ENCODE peak calls at places on chromosomes 11 and 22, in five cellular contexts. B, O, V, S and I are unnamed samples.

GRCh38 chr11:116373545-116373944 is 399.2 kb downstream of the BUD13 start:
- DNase-seq in B (no peak), O (no peak), V (no peak), S (no peak), I (no peak)

GRCh38 chr11:18491924-18492323 is 34.8 kb downstream of the TSG101 start:
- DNase-seq in B (no peak), O (no peak), V (no peak), S (no peak), I (no peak)

GRCh38 chr11:73059915-73060314 is 82.2 kb downstream of the FCHSD2 start:
- DNase-seq in B (no peak), O (no peak), V (no peak), S (no peak), I (no peak)

GRCh38 chr22:45235851-45236342 is 4.8 kb downstream of the KIAA0930 start:
- DNase-seq in B (no peak), O (no peak), V (no peak), S (no peak), I (no peak)

GRCh38 chr11:134398079-134398444 is 14.0 kb downstream of the B3GAT1 start:
- DNase-seq in B (no peak), O (no peak), V (no peak), S (no peak), I (no peak)

GRCh38 chr11:43359432-43359818 is 705 bp downstream of the TTC17 start:
- DNase-seq in B (peak), O (no peak), V (peak), S (no peak), I (no peak)

GRCh38 chr11:119702261-119702591 is 26.8 kb downstream of the NECTIN1 start:
- DNase-seq in B (no peak), O (no peak), V (no peak), S (no peak), I (no peak)

GRCh38 chr11:34052608-34053160 is 1.2 kb downstream of the CAPRIN1 start:
- DNase-seq in B (no peak), O (peak), V (no peak), S (peak), I (peak)

GRCh38 chr22:36373258-36373579 is 14.5 kb downstream of the MYH9 start:
- DNase-seq in B (no peak), O (peak), V (peak), S (no peak), I (peak)

GRCh38 chr11:26527685-26528084 is 44.4 kb downstream of the MUC15 start:
- DNase-seq in B (no peak), O (no peak), V (no peak), S (no peak), I (no peak)

GRCh38 chr22:29253561-29254282 is 14.1 kb downstream of the RHBDD3 start:
- DNase-seq in B (no peak), O (no peak), V (no peak), S (no peak), I (peak)

GRCh38 chr11:14067686-14068085 is 105.2 kb downstream of the SPON1 start:
- DNase-seq in B (no peak), O (no peak), V (no peak), S (no peak), I (no peak)

GRCh38 chr22:45242778-45243191 is 2.1 kb upstream of the KIAA0930 start:
- DNase-seq in B (no peak), O (no peak), V (no peak), S (no peak), I (no peak)

GRCh38 chr11:10181811-10182210 is 112.2 kb downstream of the SBF2 start:
- DNase-seq in B (no peak), O (no peak), V (no peak), S (no peak), I (no peak)

GRCh38 chr11:72953631-72954030 is 139.4 kb downstream of the ATG16L2 start:
- DNase-seq in B (no peak), O (no peak), V (no peak), S (no peak), I (no peak)

GRCh38 chr11:64848779-64849599 is 4.5 kb upstream of the CDC42BPG start:
- DNase-seq in B (peak), O (no peak), V (no peak), S (peak), I (no peak)

GRCh38 chr11:65612691-65613090 is 1.3 kb downstream of the MAP3K11 start:
- DNase-seq in B (no peak), O (no peak), V (no peak), S (no peak), I (no peak)

GRCh38 chr11:129598378-129598777 is 217.3 kb upstream of the TMEM45B start:
- DNase-seq in B (no peak), O (no peak), V (no peak), S (no peak), I (no peak)

GRCh38 chr22:41403532-41404318 is 22.0 kb downstream of the TEF start:
- DNase-seq in B (peak), O (peak), V (peak), S (peak), I (peak)

GRCh38 chr11:8082391-8083087 is 1.5 kb downstream of the TUB start:
- DNase-seq in B (no peak), O (no peak), V (no peak), S (no peak), I (peak)

GRCh38 chr11:85810871-85811611 is at the start of gene SYTL2:
- DNase-seq in B (peak), O (peak), V (peak), S (peak), I (peak)

GRCh38 chr11:131581006-131581405 is 210.6 kb downstream of the NTM start:
- DNase-seq in B (no peak), O (no peak), V (no peak), S (no peak), I (no peak)

GRCh38 chr11:8249482-8249881 is 14.2 kb downstream of the LMO1 start:
- DNase-seq in B (no peak), O (no peak), V (no peak), S (no peak), I (peak)

GRCh38 chr22:48370508-48371325 is 1457.0 kb downstream of the BRD1 start:
- DNase-seq in B (no peak), O (no peak), V (no peak), S (no peak), I (no peak)
- H3K27ac ChIP-seq in B (no peak), O (no peak), V (no peak), S (no peak), I (no peak)

DNA sequence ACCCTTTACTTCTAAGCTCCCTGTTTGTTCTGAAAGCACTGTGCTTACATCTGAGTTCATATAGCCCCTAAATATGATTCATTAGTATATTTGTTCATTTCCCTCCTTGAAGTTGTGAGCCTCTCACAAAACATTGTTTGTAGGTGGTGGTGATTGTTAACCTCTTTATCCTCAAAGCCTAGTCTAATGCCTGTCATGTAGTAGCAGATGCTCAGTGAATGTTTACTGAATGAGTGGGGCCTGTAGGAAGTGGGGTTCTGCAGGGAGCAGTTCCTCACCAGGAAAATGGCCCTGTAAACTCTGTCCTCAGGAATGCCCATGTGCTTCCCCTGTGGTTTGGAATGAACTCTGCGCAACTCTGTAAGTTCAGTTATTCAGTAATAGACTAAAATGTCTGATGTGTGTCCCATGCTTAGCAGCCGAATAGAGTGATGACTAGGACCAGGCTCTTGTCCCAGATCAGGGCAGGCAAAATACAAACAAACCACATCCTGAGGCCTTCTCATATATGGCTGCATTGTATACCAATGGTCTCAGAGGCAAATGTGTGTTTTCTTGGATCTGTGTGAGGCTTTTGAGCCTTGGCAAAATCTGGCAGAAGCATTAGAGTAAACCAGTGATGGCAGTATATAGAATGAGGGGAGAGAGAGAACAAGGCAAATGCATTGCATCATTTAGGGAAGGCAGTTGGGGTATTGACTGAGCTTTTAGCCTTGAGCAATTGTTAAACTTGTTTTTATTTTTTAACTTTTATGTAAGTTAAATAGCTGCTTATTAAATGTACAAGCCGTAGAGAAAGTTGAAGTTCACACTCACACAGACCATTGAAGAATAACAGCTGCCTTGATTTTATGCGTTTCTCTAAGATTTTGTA is 91.4 kb upstream of the BIRC3 start:
- DNase-seq in B (no peak), O (no peak), V (no peak), S (no peak), I (no peak)
- H3K4me3 ChIP-seq in B (no peak), O (no peak), V (no peak), S (no peak), I (no peak)

GRCh38 chr11:67415501-67416304 is at the start of gene CARNS1:
- DNase-seq in B (no peak), O (no peak), V (no peak), S (no peak), I (no peak)

GRCh38 chr11:67418476-67419281 is 3.2 kb downstream of the CARNS1 start:
- DNase-seq in B (peak), O (peak), V (no peak), S (peak), I (no peak)

GRCh38 chr11:67419330-67420049 is 4.0 kb downstream of the CARNS1 start:
- DNase-seq in B (no peak), O (no peak), V (no peak), S (peak), I (no peak)

GRCh38 chr11:67417425-67417824 is 1.9 kb downstream of the CARNS1 start:
- DNase-seq in B (no peak), O (no peak), V (no peak), S (no peak), I (no peak)

GRCh38 chr11:67416416-67417335 is 1.2 kb downstream of the CARNS1 start:
- DNase-seq in B (peak), O (no peak), V (peak), S (peak), I (peak)
- H3K27ac ChIP-seq in B (peak), O (peak), V (peak), S (peak), I (no peak)

GRCh38 chr22:47421846-47422245 is 659.4 kb downstream of the TBC1D22A start:
- DNase-seq in B (no peak), O (no peak), V (no peak), S (no peak), I (no peak)
- H3K4me3 ChIP-seq in B (no peak), O (no peak), V (no peak), S (no peak), I (no peak)

GRCh38 chr22:38901111-38901641 is 29.2 kb upstream of the CBX6 start:
- DNase-seq in B (no peak), O (no peak), V (no peak), S (no peak), I (no peak)
- H3K27ac ChIP-seq in B (no peak), O (no peak), V (no peak), S (no peak), I (no peak)

DNA sequence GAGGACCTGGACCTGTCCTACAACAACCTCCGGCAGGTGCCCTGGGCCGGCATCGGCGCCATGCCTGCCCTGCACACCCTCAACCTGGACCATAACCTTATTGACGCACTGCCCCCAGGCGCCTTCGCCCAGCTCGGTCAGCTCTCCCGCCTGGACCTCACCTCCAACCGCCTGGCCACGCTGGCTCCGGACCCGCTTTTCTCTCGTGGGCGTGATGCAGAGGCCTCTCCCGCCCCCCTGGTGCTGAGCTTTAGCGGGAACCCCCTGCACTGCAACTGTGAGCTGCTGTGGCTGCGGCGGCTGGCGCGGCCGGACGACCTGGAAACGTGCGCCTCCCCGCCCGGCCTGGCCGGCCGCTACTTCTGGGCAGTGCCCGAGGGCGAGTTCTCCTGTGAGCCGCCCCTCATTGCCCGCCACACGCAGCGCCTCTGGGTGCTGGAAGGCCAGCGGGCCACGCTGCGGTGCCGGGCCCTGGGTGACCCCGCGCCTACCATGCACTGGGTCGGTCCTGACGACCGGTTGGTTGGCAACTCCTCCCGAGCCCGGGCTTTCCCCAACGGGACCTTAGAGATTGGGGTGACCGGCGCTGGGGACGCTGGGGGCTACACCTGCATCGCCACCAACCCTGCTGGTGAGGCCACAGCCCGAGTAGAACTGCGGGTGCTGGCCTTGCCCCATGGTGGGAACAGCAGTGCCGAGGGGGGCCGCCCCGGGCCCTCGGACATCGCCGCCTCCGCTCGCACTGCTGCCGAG is 1.5 kb downstream of the LRFN4 start:
- DNase-seq in B (no peak), O (no peak), V (no peak), S (no peak), I (no peak)
- H3K4me3 ChIP-seq in B (no peak), O (no peak), V (no peak), S (no peak), I (no peak)